ENCODE peak calls at places on chromosomes 1 and 21, in four cellular contexts. J, T, W and E are unnamed samples.

GRCh38 chr1:53949023-53949611 is 3.0 kb downstream of the LRRC42 start:
- DNase-seq in J (no peak), T (peak; percentile 51), W (no peak), E (no peak)

GRCh38 chr1:227900571-227901051 is 47.1 kb downstream of the WNT9A start:
- DNase-seq in J (no peak), T (no peak), W (no peak), E (no peak)

GRCh38 chr1:224245188-224245587 is 62.1 kb downstream of the DEGS1 start:
- DNase-seq in J (no peak), T (peak; percentile 55), W (peak; percentile 41), E (no peak)

GRCh38 chr1:222106369-222106768 is 364.5 kb upstream of the DUSP10 start:
- DNase-seq in J (no peak), T (no peak), W (no peak), E (no peak)

GRCh38 chr1:217078010-217078704 is 354.9 kb upstream of the ESRRG start:
- DNase-seq in J (no peak), T (peak; percentile 20), W (no peak), E (no peak)

GRCh38 chr1:161440312-161440894 is 64.9 kb upstream of the FCGR2A start:
- DNase-seq in J (no peak), T (peak; percentile 53), W (no peak), E (peak; percentile 47)

GRCh38 chr1:115595279-115596079 is 46.3 kb upstream of the VANGL1 start:
- DNase-seq in J (peak; percentile 2), T (peak; percentile 96), W (peak; percentile 79), E (peak; percentile 96)

GRCh38 chr1:10664251-10664650 is 132.2 kb downstream of the CASZ1 start:
- DNase-seq in J (no peak), T (no peak), W (no peak), E (no peak)

GRCh38 chr21:46046471-46046870 is 51.4 kb upstream of the COL6A2 start:
- DNase-seq in J (no peak), T (no peak), W (peak; percentile 10), E (no peak)

GRCh38 chr1:156421062-156421938 is 52.3 kb downstream of the RHBG start:
- DNase-seq in J (no peak), T (peak; percentile 45), W (peak; percentile 64), E (peak; percentile 33)

GRCh38 chr1:34066921-34067603 is 98.0 kb downstream of the CSMD2 start:
- DNase-seq in J (no peak), T (peak; percentile 33), W (no peak), E (peak; percentile 84)

GRCh38 chr1:5651964-5652751 is 340.1 kb downstream of the NPHP4 start:
- DNase-seq in J (no peak), T (no peak), W (peak; percentile 61), E (no peak)

GRCh38 chr21:44381874-44382273 is 28.5 kb downstream of the TRPM2 start:
- DNase-seq in J (no peak), T (no peak), W (no peak), E (no peak)

GRCh38 chr1:110265186-110265585 is 55.1 kb downstream of the KCNC4 start:
- DNase-seq in J (no peak), T (no peak), W (no peak), E (no peak)

DNA sequence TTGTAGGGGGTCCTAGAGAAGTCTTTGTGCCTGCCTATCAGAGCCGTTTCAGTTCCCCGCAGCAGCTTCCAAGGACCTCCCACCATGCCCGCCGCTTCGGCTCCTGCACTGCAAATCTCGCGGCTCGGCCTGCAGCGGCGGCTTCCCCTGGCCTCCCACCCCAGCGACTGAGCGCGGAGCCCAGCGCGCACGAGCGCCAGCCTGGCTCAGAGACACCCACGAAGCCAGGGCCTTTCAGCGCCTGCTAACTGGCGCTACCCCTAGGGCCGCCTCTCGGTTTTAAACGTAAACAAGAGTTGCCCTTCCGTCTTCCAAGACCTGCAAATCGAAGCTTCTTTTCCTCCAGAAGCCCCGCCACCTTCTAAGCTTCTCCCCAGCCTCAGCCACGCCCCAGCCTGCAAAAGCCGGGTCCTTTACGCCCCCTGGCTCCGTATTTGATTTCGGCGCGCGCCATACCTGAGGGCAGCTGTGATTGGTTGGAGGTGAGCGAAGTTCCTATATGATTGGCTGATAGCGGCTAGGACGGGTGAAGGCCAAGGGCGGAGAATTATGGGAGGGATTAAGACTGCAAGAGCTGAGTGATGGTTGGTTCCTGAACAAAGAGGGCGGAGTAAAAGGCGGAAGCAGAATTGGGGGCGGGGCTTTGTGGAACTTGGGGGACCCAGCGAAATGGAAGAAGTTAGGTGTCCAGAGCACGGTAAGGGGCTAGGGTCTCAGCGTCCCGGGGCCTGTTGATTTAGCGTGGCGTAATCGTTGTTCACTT is at the start of gene TTF2:
- DNase-seq in J (peak; percentile 86), T (peak; percentile 98), W (peak; percentile 98), E (peak; percentile 98)
- TF ChIP-seq CTCF in J (peak; percentile 10), T (no peak), W (no peak), E (peak; percentile 57)

GRCh38 chr1:150486966-150487762 is at the start of gene TARS2:
- DNase-seq in J (peak; percentile 89), T (peak; percentile 99), W (peak; percentile 98), E (peak; percentile 100)
- TF ChIP-seq CTCF in J (peak; percentile 39), T (peak; percentile 12), W (peak; percentile 48), E (peak; percentile 70)

GRCh38 chr1:165454211-165454610 is 9.3 kb upstream of the RXRG start:
- DNase-seq in J (no peak), T (no peak), W (no peak), E (no peak)
- TF ChIP-seq CTCF in J (no peak), T (no peak), W (no peak), E (no peak)

GRCh38 chr1:29342351-29342750 is 106.0 kb downstream of the PTPRU start:
- DNase-seq in J (no peak), T (no peak), W (no peak), E (no peak)

GRCh38 chr1:29343908-29344307 is 107.6 kb downstream of the PTPRU start:
- DNase-seq in J (no peak), T (no peak), W (no peak), E (no peak)

GRCh38 chr1:29343476-29343875 is 107.2 kb downstream of the PTPRU start:
- DNase-seq in J (no peak), T (no peak), W (no peak), E (no peak)

GRCh38 chr1:29344336-29344735 is 108.0 kb downstream of the PTPRU start:
- DNase-seq in J (no peak), T (no peak), W (no peak), E (no peak)

DNA sequence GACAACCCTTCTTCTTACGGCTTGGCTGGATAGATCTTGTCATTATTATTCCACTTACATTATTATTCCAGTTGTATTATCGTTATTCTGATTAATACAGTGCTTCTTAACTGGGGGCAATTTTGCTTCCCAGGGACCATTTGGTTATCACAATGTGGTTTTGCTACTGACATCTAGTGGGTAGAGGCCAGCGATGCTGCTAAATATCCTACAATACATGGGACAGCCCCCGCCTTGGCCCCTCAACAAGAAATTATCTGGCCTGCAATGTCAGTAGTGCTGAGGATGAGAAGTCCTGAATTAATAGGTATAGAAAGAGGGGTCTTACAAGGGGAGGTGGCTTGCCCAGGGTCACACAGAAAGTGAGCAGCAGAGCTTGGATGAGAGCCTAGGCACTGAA is 105.6 kb downstream of the PTPRU start:
- DNase-seq in J (no peak), T (no peak), W (no peak), E (no peak)
- TF ChIP-seq CTCF in J (no peak), T (peak; percentile 18), W (no peak), E (peak; percentile 35)